ENCODE peak calls at places on chromosomes 2 and 18, in five cellular contexts. One of them, this sample, is unnamed.

GRCh38 chr2:43127208-43127940 is 99.0 kb downstream of the ZFP36L2 start:
- DNase-seq in RWPE1: no peak
- DNase-seq in NCI-H1048: no peak
- DNase-seq in MG63: peak
- DNase-seq in HTR-8/SVneo: no peak
- DNase-seq in this sample: peak

GRCh38 chr2:23541453-23542334 is 156.7 kb downstream of the KLHL29 start:
- DNase-seq in RWPE1: no peak
- DNase-seq in NCI-H1048: no peak
- DNase-seq in MG63: no peak
- DNase-seq in HTR-8/SVneo: no peak
- DNase-seq in this sample: no peak

GRCh38 chr18:63888473-63889190 is 1.1 kb downstream of the SERPINB2 start:
- DNase-seq in RWPE1: no peak
- DNase-seq in NCI-H1048: no peak
- DNase-seq in MG63: peak
- DNase-seq in HTR-8/SVneo: no peak
- DNase-seq in this sample: no peak

GRCh38 chr18:14963246-14963645 is 215.3 kb downstream of the ANKRD30B start:
- DNase-seq in RWPE1: no peak
- DNase-seq in NCI-H1048: no peak
- DNase-seq in MG63: no peak
- DNase-seq in HTR-8/SVneo: no peak
- DNase-seq in this sample: no peak

GRCh38 chr2:202136526-202136925 is 63.5 kb downstream of the KIAA2012 start:
- DNase-seq in RWPE1: no peak
- DNase-seq in NCI-H1048: no peak
- DNase-seq in MG63: no peak
- DNase-seq in HTR-8/SVneo: no peak
- DNase-seq in this sample: no peak

GRCh38 chr18:26480897-26481795 is 67.2 kb downstream of the KCTD1 start:
- DNase-seq in RWPE1: peak
- DNase-seq in NCI-H1048: no peak
- DNase-seq in MG63: peak
- DNase-seq in HTR-8/SVneo: peak
- DNase-seq in this sample: peak

GRCh38 chr2:20050104-20050711 is 1.2 kb downstream of the LAPTM4A start:
- DNase-seq in RWPE1: peak
- DNase-seq in NCI-H1048: no peak
- DNase-seq in MG63: no peak
- DNase-seq in HTR-8/SVneo: no peak
- DNase-seq in this sample: no peak

GRCh38 chr18:3595282-3596273 is 145.6 kb downstream of the TGIF1 start:
- DNase-seq in RWPE1: peak
- DNase-seq in NCI-H1048: no peak
- DNase-seq in MG63: peak
- DNase-seq in HTR-8/SVneo: no peak
- DNase-seq in this sample: peak

GRCh38 chr2:109279243-109279860 is 150.3 kb downstream of the SH3RF3 start:
- DNase-seq in RWPE1: no peak
- DNase-seq in NCI-H1048: no peak
- DNase-seq in MG63: no peak
- DNase-seq in HTR-8/SVneo: peak
- DNase-seq in this sample: no peak

GRCh38 chr2:233114421-233114861 is 54.3 kb downstream of the INPP5D start:
- DNase-seq in RWPE1: no peak
- DNase-seq in NCI-H1048: no peak
- DNase-seq in MG63: no peak
- DNase-seq in HTR-8/SVneo: no peak
- DNase-seq in this sample: no peak

GRCh38 chr2:211864328-211864727 is 674.3 kb downstream of the ERBB4 start:
- DNase-seq in RWPE1: no peak
- DNase-seq in NCI-H1048: no peak
- DNase-seq in MG63: no peak
- DNase-seq in HTR-8/SVneo: no peak
- DNase-seq in this sample: no peak

GRCh38 chr2:237743561-237744269 is 54.9 kb upstream of the RBM44 start:
- DNase-seq in RWPE1: peak
- DNase-seq in NCI-H1048: no peak
- DNase-seq in MG63: no peak
- DNase-seq in HTR-8/SVneo: no peak
- DNase-seq in this sample: peak

GRCh38 chr18:68991281-68991680 is 193.4 kb downstream of the CCDC102B start:
- DNase-seq in RWPE1: no peak
- DNase-seq in NCI-H1048: no peak
- DNase-seq in MG63: no peak
- DNase-seq in HTR-8/SVneo: no peak
- DNase-seq in this sample: no peak

GRCh38 chr18:79937103-79937860 is 14.2 kb downstream of the SLC66A2 start:
- DNase-seq in RWPE1: no peak
- DNase-seq in NCI-H1048: no peak
- DNase-seq in MG63: no peak
- DNase-seq in HTR-8/SVneo: no peak
- DNase-seq in this sample: no peak

GRCh38 chr2:51490576-51491234 is 458.8 kb upstream of the NRXN1 start:
- DNase-seq in RWPE1: no peak
- DNase-seq in NCI-H1048: no peak
- DNase-seq in MG63: no peak
- DNase-seq in HTR-8/SVneo: no peak
- DNase-seq in this sample: peak

GRCh38 chr2:9768388-9768787 is 74.9 kb upstream of the TAF1B start:
- DNase-seq in RWPE1: no peak
- DNase-seq in NCI-H1048: no peak
- DNase-seq in MG63: no peak
- DNase-seq in HTR-8/SVneo: no peak
- DNase-seq in this sample: peak

GRCh38 chr2:181807526-181807925 is 84.0 kb upstream of the ITPRID2 start:
- DNase-seq in RWPE1: no peak
- DNase-seq in NCI-H1048: no peak
- DNase-seq in MG63: no peak
- DNase-seq in HTR-8/SVneo: no peak
- DNase-seq in this sample: no peak

GRCh38 chr2:82993631-82994030 is 1465.4 kb downstream of the SUCLG1 start:
- DNase-seq in RWPE1: peak
- DNase-seq in NCI-H1048: no peak
- DNase-seq in MG63: no peak
- DNase-seq in HTR-8/SVneo: peak
- DNase-seq in this sample: peak

GRCh38 chr18:48675330-48675761 is 136.5 kb downstream of the CTIF start:
- DNase-seq in RWPE1: peak
- DNase-seq in NCI-H1048: peak
- DNase-seq in MG63: peak
- DNase-seq in HTR-8/SVneo: peak
- DNase-seq in this sample: peak